ENCODE peak calls at places on chromosomes 1 and 21, in ten cellular contexts. F is CD8-positive, alpha-beta T cell; P is pancreas; Y is Panc1; D is adrenal gland; Q is CD8-positive, alpha-beta memory T cell; V is fibroblast of lung; R is substantia nigra; W is A673; C is cardiac muscle cell. N is an unnamed sample.

GRCh38 chr1:86739901-86740507 is 35.6 kb downstream of the SH3GLB1 start:
- DNase-seq in W (no peak), C (no peak), R (no peak), Y (no peak), D (no peak), V (no peak), P (no peak), Q (no peak), F (no peak), N (no peak)

GRCh38 chr1:14413809-14414208 is 184.7 kb upstream of the KAZN start:
- DNase-seq in V (peak), P (no peak), R (peak), D (no peak), Y (no peak), F (no peak), C (no peak), W (no peak), Q (no peak), N (no peak)

GRCh38 chr1:86981482-86982311 is 67.3 kb downstream of the HS2ST1 start:
- DNase-seq in Q (no peak), Y (no peak), D (peak), F (no peak), P (no peak), C (no peak), V (no peak), W (no peak), R (no peak), N (no peak)

GRCh38 chr1:112509005-112509659 is 367 bp downstream of the WNT2B start:
- DNase-seq in V (peak), R (no peak), P (no peak), W (no peak), C (no peak), D (no peak), F (no peak), Y (no peak), Q (peak), N (no peak)

GRCh38 chr1:77817368-77818209 is 38.1 kb downstream of the MIGA1 start:
- DNase-seq in P (no peak), D (no peak), V (peak), C (no peak), Y (no peak), F (no peak), Q (no peak), R (no peak), W (no peak), N (no peak)

GRCh38 chr1:25657786-25658760 is 41.5 kb downstream of the MAN1C1 start:
- DNase-seq in Y (no peak), Q (no peak), C (no peak), R (no peak), P (no peak), W (no peak), V (no peak), F (no peak), D (no peak), N (no peak)

GRCh38 chr1:241998412-241998921 is 431 bp downstream of the MAP1LC3C start:
- DNase-seq in D (peak), V (peak), Y (peak), F (peak), R (peak), C (peak), P (peak), Q (peak), W (peak), N (peak)

GRCh38 chr1:235817101-235817725 is 49.5 kb downstream of the LYST start:
- DNase-seq in Q (no peak), P (no peak), D (no peak), V (no peak), Y (no peak), W (no peak), C (no peak), R (no peak), F (no peak), N (no peak)

GRCh38 chr1:6027591-6027990 is 18.1 kb upstream of the KCNAB2 start:
- DNase-seq in Y (no peak), F (no peak), P (no peak), D (no peak), C (no peak), Q (no peak), V (no peak), W (no peak), R (no peak), N (no peak)

GRCh38 chr21:39232926-39233325 is 49.7 kb upstream of the PSMG1 start:
- DNase-seq in F (no peak), W (no peak), V (peak), R (no peak), P (no peak), D (no peak), Y (no peak), C (no peak), Q (no peak), N (no peak)

GRCh38 chr1:12472410-12472797 is 145.6 kb downstream of the DHRS3 start:
- DNase-seq in F (no peak), C (no peak), Q (no peak), R (no peak), D (no peak), W (no peak), Y (no peak), V (no peak), P (no peak), N (no peak)

GRCh38 chr21:45976666-45977335 is 4.8 kb upstream of the COL6A1 start:
- DNase-seq in D (no peak), F (no peak), W (no peak), Y (no peak), P (no peak), R (no peak), V (no peak), Q (no peak), C (no peak), N (no peak)

GRCh38 chr21:29181799-29182470 is 51.5 kb downstream of the MAP3K7CL start:
- DNase-seq in V (peak), P (no peak), F (no peak), Y (no peak), R (no peak), C (peak), Q (no peak), W (peak), D (peak), N (no peak)

GRCh38 chr1:64155285-64155684 is 48.1 kb upstream of the UBE2U start:
- DNase-seq in P (no peak), Y (no peak), C (no peak), R (no peak), V (no peak), D (no peak), Q (no peak), W (no peak), F (no peak), N (no peak)

GRCh38 chr1:201554789-201555592 is 16.1 kb downstream of the NAV1 start:
- DNase-seq in R (no peak), P (no peak), Y (no peak), D (no peak), W (no peak), Q (no peak), F (no peak), C (no peak), V (no peak), N (no peak)
- H3K27ac ChIP-seq in R (peak), P (no peak), Y (no peak), D (no peak), W (no peak), Q (no peak), F (no peak), C (no peak), V (no peak), N (peak)

DNA sequence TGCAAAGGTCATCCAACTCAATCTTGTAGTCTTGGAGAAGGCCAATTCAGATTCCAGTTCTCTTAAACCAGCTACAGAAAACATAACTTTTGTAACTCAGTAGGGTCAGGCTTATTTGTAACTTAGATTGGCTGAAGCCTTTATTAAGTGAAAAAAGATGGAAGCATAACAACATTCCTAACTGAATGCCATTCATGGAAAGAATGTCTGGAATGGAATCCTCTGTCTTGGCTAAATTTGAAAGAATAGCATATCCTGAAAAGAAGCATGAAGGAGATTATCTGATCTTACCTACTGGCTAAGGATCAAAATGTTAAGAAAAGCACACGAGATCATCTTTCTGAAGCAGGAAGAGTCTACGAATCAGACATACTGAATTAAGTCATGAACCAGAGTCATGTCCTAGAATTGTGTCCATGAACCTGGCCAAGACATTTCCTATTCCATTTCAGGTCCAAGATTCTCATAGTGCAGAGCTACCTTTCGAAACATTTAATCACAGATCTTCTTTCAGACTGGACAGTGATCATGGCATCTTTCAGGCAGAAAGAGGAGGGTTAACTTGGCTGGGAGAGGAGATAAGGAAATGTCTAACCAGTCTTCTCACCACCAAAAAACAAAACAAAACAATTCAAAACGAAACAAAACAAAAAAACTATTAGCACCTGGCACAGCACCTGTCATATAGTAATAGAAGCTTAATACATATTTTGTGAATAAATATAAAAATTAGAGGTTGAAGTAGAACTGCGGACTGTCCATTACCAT is 75.6 kb downstream of the XCL2 start:
- DNase-seq in P (no peak), W (no peak), D (no peak), R (no peak), F (no peak), Q (no peak), V (peak), C (no peak), Y (no peak), N (no peak)
- H3K27ac ChIP-seq in P (no peak), W (peak), D (no peak), R (no peak), F (no peak), Q (no peak), V (no peak), C (peak), Y (no peak), N (no peak)

GRCh38 chr1:209988706-209989105 is 50.7 kb downstream of the SYT14 start:
- DNase-seq in P (no peak), Y (no peak), D (no peak), Q (no peak), F (no peak), C (no peak), V (peak), R (no peak), W (peak), N (no peak)

GRCh38 chr1:209989525-209989924 is 51.5 kb downstream of the SYT14 start:
- DNase-seq in P (no peak), R (no peak), C (peak), W (peak), Y (no peak), D (no peak), V (peak), Q (no peak), F (no peak), N (no peak)

GRCh38 chr1:209985002-209985401 is 47.0 kb downstream of the SYT14 start:
- DNase-seq in Q (no peak), C (no peak), P (no peak), R (no peak), W (no peak), V (no peak), Y (no peak), F (no peak), D (no peak), N (no peak)

GRCh38 chr1:209983953-209984352 is 45.9 kb downstream of the SYT14 start:
- DNase-seq in C (no peak), Y (no peak), W (no peak), P (no peak), R (no peak), Q (no peak), V (no peak), D (no peak), F (no peak), N (no peak)
- H3K27ac ChIP-seq in C (no peak), Y (no peak), W (no peak), P (no peak), R (no peak), Q (no peak), V (no peak), D (no peak), F (no peak), N (peak)

DNA sequence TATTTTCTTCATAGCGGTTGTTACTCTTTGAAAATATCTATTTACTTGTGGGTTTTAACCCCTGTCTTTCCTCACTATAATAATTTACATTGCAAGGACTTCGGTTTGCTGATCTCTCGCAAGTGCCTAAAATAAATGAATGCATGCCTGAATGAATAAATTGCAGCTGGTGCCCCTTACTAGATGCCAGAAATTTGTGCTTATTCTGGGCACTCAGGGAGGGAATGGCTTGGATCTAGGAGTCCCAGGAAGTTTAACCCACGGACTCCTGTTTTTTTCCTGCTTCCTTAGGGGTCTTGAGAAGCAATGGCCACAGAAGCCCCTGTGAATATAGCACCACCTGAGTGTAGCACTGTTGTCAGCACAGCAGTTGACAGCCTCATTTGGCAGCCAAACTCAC is 3.9 kb upstream of the PLA2G2C start:
- DNase-seq in W (no peak), R (no peak), V (no peak), D (no peak), F (no peak), Q (no peak), Y (no peak), P (no peak), C (no peak), N (no peak)
- H3K27ac ChIP-seq in W (no peak), R (no peak), V (no peak), D (no peak), F (no peak), Q (no peak), Y (no peak), P (no peak), C (no peak), N (peak)

GRCh38 chr1:30719406-30720270 is 3.7 kb downstream of the MATN1 start:
- DNase-seq in P (no peak), V (peak), Y (peak), C (no peak), W (no peak), F (no peak), D (no peak), R (no peak), Q (no peak), N (no peak)
- H3K27ac ChIP-seq in P (peak), V (no peak), Y (peak), C (no peak), W (no peak), F (peak), D (peak), R (peak), Q (peak), N (peak)

GRCh38 chr21:44926364-44927101 is 5.8 kb upstream of the ITGB2 start:
- DNase-seq in Q (peak), F (no peak), Y (no peak), P (no peak), V (peak), R (no peak), C (no peak), D (no peak), W (no peak), N (peak)
- H3K27ac ChIP-seq in Q (peak), F (peak), Y (peak), P (no peak), V (no peak), R (peak), C (no peak), D (no peak), W (peak), N (peak)

GRCh38 chr1:9482403-9482802 is 56.9 kb upstream of the SLC25A33 start:
- DNase-seq in V (no peak), D (no peak), P (no peak), W (no peak), Y (no peak), R (no peak), F (no peak), Q (no peak), C (no peak), N (no peak)
- H3K27ac ChIP-seq in V (no peak), D (no peak), P (no peak), W (no peak), Y (peak), R (no peak), F (no peak), Q (no peak), C (no peak), N (no peak)

DNA sequence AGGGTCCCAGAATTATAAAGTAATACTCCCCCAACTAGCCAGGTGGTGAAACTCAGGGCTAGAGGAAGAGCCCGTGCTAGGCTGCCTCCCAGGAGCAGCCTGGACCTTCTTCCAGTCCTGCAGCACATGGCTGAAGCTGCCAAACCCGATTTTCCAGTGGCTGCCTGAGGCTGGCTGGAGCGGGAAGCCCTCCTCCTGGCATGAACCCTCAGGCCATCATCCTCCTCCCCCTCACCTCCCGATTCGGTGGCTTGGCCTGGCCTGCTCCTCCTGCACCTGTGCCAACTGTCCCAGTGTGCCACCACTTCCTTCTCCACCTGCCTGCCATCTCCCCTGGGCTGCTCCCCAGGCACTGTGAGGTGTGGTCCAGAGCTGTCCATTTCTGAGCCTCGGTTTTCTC is 3.0 kb upstream of the TSPAN1 start:
- DNase-seq in P (peak), C (no peak), R (peak), Y (no peak), F (no peak), V (no peak), W (no peak), D (no peak), Q (no peak), N (no peak)
- H3K27ac ChIP-seq in P (peak), C (no peak), R (no peak), Y (no peak), F (no peak), V (no peak), W (no peak), D (no peak), Q (no peak), N (no peak)

GRCh38 chr1:16249838-16250241 is 12.9 kb upstream of the CPLANE2 start:
- DNase-seq in Q (no peak), C (no peak), F (no peak), D (peak), V (peak), R (no peak), P (no peak), Y (no peak), W (no peak), N (no peak)
- H3K27ac ChIP-seq in Q (no peak), C (peak), F (no peak), D (peak), V (no peak), R (no peak), P (peak), Y (no peak), W (peak), N (peak)

N was measured in dorsolateral prefrontal cortex.